ENCODE peak calls at places on chromosomes 4 and X, in six cellular contexts. H, E, Y, W, N and O are unnamed samples. For H3K4me1 and H3K9me3, the result is how much of the 10 kb centered on the place peaks cover.

GRCh38 chr4:30262379-30262778 is 457.8 kb upstream of the PCDH7 start:
- DNase-seq in N (no peak), H (no peak), E (no peak), Y (no peak), W (no peak), O (no peak)

GRCh38 chr4:148196168-148196567 is 246.0 kb downstream of the NR3C2 start:
- DNase-seq in W (no peak), N (no peak), H (no peak), E (no peak), Y (no peak), O (peak)

GRCh38 chr4:33080262-33080661 is 2360.1 kb downstream of the PCDH7 start:
- DNase-seq in N (no peak), W (no peak), E (peak), H (no peak), Y (peak), O (no peak)

GRCh38 chr4:74504212-74504611 is 59.3 kb downstream of the AREG start:
- DNase-seq in H (no peak), W (no peak), E (no peak), N (no peak), Y (no peak), O (peak)

GRCh38 chrX:131271274-131271673 is 17.8 kb downstream of the IGSF1 start:
- DNase-seq in Y (no peak), E (no peak), W (no peak), H (no peak), N (no peak), O (no peak)

GRCh38 chr4:3500111-3500510 is 32.1 kb downstream of the LRPAP1 start:
- DNase-seq in Y (no peak), N (no peak), W (no peak), H (no peak), E (no peak), O (no peak)

GRCh38 chr4:112523764-112524505 is 8.0 kb upstream of the NEUROG2 start:
- DNase-seq in E (peak), N (no peak), Y (peak), H (peak), W (peak), O (peak)

GRCh38 chr4:4610672-4611071 is 68.8 kb upstream of the STX18 start:
- DNase-seq in E (no peak), N (no peak), W (no peak), Y (no peak), H (no peak), O (no peak)

GRCh38 chrX:35016051-35016450 is 73.5 kb downstream of the FAM47B start:
- DNase-seq in H (no peak), Y (no peak), E (no peak), W (no peak), N (no peak), O (no peak)

GRCh38 chrX:46961574-46962279 is 49.5 kb downstream of the JADE3 start:
- DNase-seq in N (no peak), W (no peak), Y (no peak), H (no peak), E (no peak), O (peak)

GRCh38 chrX:46959985-46960700 is 47.9 kb downstream of the JADE3 start:
- DNase-seq in E (no peak), N (no peak), W (no peak), Y (no peak), H (no peak), O (no peak)

GRCh38 chrX:46967547-46967946 is 55.3 kb downstream of the JADE3 start:
- DNase-seq in H (no peak), E (no peak), N (no peak), Y (no peak), W (no peak), O (no peak)

GRCh38 chrX:46961097-46961496 is 48.9 kb downstream of the JADE3 start:
- DNase-seq in W (no peak), E (no peak), H (no peak), Y (no peak), N (no peak), O (no peak)

GRCh38 chrX:46965125-46965758 is 53.0 kb downstream of the JADE3 start:
- DNase-seq in W (no peak), H (no peak), N (no peak), Y (no peak), E (no peak), O (no peak)
- H3K4me1 ChIP-seq in W (under half), H (under half), N (under half), Y (under half), E (under half), O (under half)

GRCh38 chr4:179165339-179165738 is 1723.1 kb upstream of the AGA start:
- DNase-seq in E (no peak), H (no peak), Y (no peak), W (no peak), N (no peak), O (no peak)
- H3K27ac ChIP-seq in E (no peak), H (no peak), Y (no peak), W (no peak), N (no peak), O (no peak)

DNA sequence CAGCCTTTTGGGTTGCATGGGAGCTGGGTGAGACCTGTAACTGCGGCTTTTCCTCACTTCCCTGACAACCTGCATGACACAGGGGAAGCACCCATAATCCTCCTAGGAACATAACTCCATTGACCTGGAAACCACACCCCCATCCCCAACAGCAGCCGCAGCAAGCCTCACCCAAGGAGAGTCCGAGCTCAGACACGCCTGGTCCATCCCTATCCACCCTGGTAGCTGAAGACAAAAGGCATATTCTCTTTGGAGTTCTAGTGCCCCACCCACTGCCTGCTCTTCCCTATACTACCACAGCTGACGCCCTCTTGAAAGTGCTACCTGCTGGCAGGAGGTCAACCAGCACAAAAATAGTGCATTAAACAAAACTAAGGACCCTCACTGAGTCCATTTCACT is 1080.9 kb upstream of the IGFBP7 start:
- DNase-seq in H (no peak), W (no peak), Y (no peak), E (no peak), N (no peak), O (peak)
- H3K9me3 ChIP-seq in H (under half), W (under half), Y (under half), E (under half), N (under half), O (under half)

GRCh38 chrX:53714580-53715335 is 28.2 kb upstream of the HUWE1 start:
- DNase-seq in E (no peak), N (no peak), H (peak), Y (no peak), W (no peak), O (no peak)
- H3K4me1 ChIP-seq in E (under half), N (under half), H (under half), Y (under half), W (under half), O (under half)

DNA sequence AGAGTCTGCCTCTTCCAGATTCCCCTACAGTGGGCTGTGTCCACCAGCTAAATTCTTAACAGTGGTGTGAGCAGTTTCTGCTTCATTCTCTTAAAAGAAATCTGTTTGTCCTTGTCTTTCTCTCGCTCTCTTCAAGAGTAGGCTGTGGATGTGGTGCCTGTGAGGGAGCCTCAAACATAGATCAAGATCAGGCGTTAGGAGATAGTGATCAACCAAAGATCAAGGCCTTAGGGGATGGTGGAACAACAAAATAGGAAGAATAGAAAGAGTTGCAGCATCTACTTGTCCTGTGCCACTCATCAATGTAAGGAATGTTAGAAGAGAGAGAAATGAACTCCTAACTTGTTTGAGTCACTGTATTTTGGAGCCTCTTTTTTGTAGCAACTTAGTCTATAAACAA is 144.2 kb downstream of the AASDH start:
- DNase-seq in Y (no peak), E (no peak), W (no peak), N (no peak), H (no peak), O (no peak)
- H3K27ac ChIP-seq in Y (no peak), E (no peak), W (no peak), N (no peak), H (no peak), O (no peak)